ENCODE peak calls at places on chromosomes 7 and 10, in seven cellular contexts. E is epithelial cell of esophagus, W is GM23338, H is GM13977, M is neural crest cell, K is vagina, B is upper lobe of right lung. D is an unnamed sample.

GRCh38 chr7:48033922-48034321 is 1.4 kb upstream of the C7orf57 start:
- DNase-seq in H (no peak), E (peak), W (no peak), B (no peak), K (no peak), M (no peak), D (no peak)

GRCh38 chr7:74625446-74625845 is 32.1 kb upstream of the GTF2I start:
- DNase-seq in M (no peak), K (no peak), W (no peak), E (peak), B (no peak), H (no peak), D (no peak)

GRCh38 chr10:2660300-2660699 is 407.0 kb upstream of the PFKP start:
- DNase-seq in B (no peak), H (no peak), M (no peak), W (peak), K (no peak), E (no peak), D (no peak)

GRCh38 chr7:44279731-44280505 is 45.5 kb downstream of the CAMK2B start:
- DNase-seq in W (no peak), B (peak), H (no peak), E (no peak), M (no peak), K (peak), D (no peak)

GRCh38 chr10:73480158-73480557 is 15.7 kb downstream of the PPP3CB start:
- DNase-seq in E (peak), K (no peak), B (no peak), M (no peak), W (no peak), H (peak), D (no peak)

GRCh38 chr7:3218561-3219225 is 82.4 kb upstream of the SDK1 start:
- DNase-seq in B (no peak), M (no peak), E (no peak), W (no peak), K (no peak), H (no peak), D (no peak)

GRCh38 chr7:14754631-14755030 is 147.9 kb downstream of the DGKB start:
- DNase-seq in B (no peak), H (no peak), E (peak), K (no peak), M (no peak), W (peak), D (no peak)

GRCh38 chr7:37354661-37355131 is 94.0 kb downstream of the ELMO1 start:
- DNase-seq in B (peak), M (no peak), K (peak), H (no peak), W (no peak), E (peak), D (peak)

GRCh38 chr7:119102294-119102693 is 877.8 kb downstream of the ANKRD7 start:
- DNase-seq in H (no peak), M (no peak), E (no peak), B (no peak), W (no peak), K (no peak), D (no peak)

GRCh38 chr7:157501576-157501975 is 164.8 kb downstream of the DNAJB6 start:
- DNase-seq in B (peak), W (no peak), H (no peak), M (no peak), K (no peak), E (no peak), D (no peak)

GRCh38 chr7:102985176-102985783 is 72.5 kb downstream of the LRRC17 start:
- DNase-seq in M (no peak), B (no peak), W (no peak), K (no peak), E (no peak), H (no peak), D (no peak)

GRCh38 chr7:23003505-23004246 is 10.3 kb downstream of the HYCC1 start:
- DNase-seq in B (no peak), K (no peak), E (no peak), H (no peak), M (no peak), W (no peak), D (no peak)

GRCh38 chr7:138727336-138728099 is 26.4 kb upstream of the SVOPL start:
- DNase-seq in B (no peak), W (no peak), K (no peak), H (no peak), E (peak), M (no peak), D (no peak)

GRCh38 chr7:138729444-138729843 is 28.3 kb upstream of the SVOPL start:
- DNase-seq in M (no peak), K (no peak), B (no peak), W (no peak), E (no peak), H (no peak), D (no peak)

GRCh38 chr7:138726288-138726687 is 25.1 kb upstream of the SVOPL start:
- DNase-seq in W (peak), M (no peak), H (no peak), B (no peak), E (no peak), K (no peak), D (no peak)
- TF ChIP-seq CTCF in W (peak), M (peak), H (peak), B (no peak), E (no peak), K (no peak), D (no peak)

DNA sequence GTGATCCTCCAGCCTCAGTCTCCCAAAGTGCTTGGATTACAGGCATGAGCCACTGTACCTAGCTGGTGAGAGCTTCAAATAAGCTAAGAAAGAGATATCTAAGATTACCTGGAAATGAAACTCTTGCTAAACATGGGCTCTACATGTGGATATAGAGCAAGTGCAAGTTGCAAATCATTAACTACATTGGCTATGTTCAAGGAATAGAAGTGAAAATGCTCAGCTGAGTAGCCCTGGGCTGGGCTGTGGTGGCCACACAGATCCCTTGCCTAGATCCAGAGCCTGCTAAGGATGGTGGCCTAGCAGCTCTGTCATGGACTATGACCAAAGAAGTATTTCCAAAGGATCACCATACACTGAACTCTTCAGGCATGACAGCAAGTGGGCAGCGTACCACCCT is 209.3 kb downstream of the PLXNA4 start:
- DNase-seq in K (no peak), W (no peak), B (no peak), M (no peak), E (no peak), H (no peak), D (no peak)
- TF ChIP-seq CTCF in K (no peak), W (no peak), B (no peak), M (no peak), E (no peak), H (no peak), D (no peak)

GRCh38 chr10:5089869-5090268 is 4.3 kb upstream of the AKR1C3 start:
- DNase-seq in M (no peak), K (no peak), E (peak), H (no peak), B (no peak), W (peak), D (peak)
- TF ChIP-seq CTCF in M (no peak), K (no peak), E (peak), H (peak), B (peak), W (peak), D (peak)

GRCh38 chr10:97770265-97770664 is 1.5 kb downstream of the SFRP5 start:
- DNase-seq in E (no peak), K (no peak), W (no peak), M (no peak), H (no peak), B (no peak), D (no peak)

GRCh38 chr10:97771913-97772823 is at the start of gene SFRP5:
- DNase-seq in E (no peak), B (no peak), H (no peak), W (peak), M (no peak), K (no peak), D (peak)

GRCh38 chr10:97768322-97769315 is 3.2 kb downstream of the SFRP5 start:
- DNase-seq in E (no peak), K (no peak), W (no peak), H (no peak), M (no peak), B (no peak), D (no peak)

GRCh38 chr10:97773096-97773495 is 1.3 kb upstream of the SFRP5 start:
- DNase-seq in H (no peak), B (no peak), W (peak), M (no peak), K (no peak), E (no peak), D (no peak)

DNA sequence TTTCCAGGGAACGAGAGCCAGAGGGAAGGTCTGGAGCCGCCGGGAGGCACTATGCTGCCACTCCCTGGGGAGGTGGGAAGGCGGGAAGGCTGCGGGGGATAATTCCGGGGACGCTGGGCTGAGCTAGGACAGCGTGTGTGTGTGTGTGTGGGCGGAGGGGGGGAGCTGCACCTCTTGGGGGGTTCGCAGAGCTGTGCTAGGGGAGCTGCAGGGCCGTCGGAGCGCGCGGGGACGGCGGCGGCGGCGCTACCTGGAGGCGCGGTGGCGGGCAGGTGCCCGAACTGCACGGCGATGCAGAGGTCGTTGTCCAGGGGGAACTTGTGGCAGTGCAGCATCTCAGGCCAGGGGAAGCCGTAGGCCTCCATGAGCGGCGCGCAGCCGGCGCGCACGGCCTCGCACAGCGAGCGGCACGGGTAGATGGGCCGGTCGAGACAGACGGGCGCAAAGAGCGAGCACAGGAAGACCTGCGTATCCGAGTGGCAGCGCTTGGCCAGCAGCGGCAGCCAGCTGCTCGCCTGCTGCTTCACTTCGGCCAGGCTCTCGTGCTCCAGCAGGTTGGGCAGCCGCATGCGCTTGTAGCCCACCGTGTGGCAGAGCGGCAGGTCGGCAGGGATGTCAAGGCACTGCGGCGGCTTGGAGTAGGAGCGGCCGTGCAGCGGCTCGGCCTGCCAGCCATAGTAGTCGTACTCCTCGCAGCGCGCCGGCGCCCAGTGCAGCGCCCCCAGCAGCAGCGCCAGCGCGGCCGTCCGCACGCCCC is 566 bp downstream of the SFRP5 start:
- DNase-seq in W (peak), B (no peak), K (no peak), H (peak), E (peak), M (peak), D (peak)
- TF ChIP-seq CTCF in W (peak), B (no peak), K (no peak), H (no peak), E (no peak), M (no peak), D (no peak)

DNA sequence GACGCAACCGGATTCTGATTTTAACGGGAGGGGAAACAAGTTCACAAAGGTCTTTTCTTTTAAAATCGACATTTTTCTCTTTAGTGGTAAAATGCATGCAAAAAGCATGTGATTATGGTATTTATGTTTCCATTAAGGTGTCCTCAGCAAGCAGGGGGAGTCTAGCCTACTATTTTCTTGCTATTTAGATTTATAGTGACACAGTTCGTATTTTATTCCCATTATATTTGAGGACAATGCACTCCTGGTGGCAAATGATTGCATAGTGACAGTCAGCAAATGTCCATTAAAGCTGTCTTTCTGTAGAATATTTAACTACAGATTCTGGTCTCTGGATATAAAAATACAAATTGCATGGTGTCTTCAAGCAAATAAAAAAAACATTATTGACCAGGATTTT is 554.2 kb downstream of the PARD3 start:
- DNase-seq in W (no peak), E (no peak), K (no peak), H (no peak), B (no peak), M (no peak), D (no peak)
- TF ChIP-seq CTCF in W (no peak), E (no peak), K (no peak), H (no peak), B (no peak), M (no peak), D (no peak)

DNA sequence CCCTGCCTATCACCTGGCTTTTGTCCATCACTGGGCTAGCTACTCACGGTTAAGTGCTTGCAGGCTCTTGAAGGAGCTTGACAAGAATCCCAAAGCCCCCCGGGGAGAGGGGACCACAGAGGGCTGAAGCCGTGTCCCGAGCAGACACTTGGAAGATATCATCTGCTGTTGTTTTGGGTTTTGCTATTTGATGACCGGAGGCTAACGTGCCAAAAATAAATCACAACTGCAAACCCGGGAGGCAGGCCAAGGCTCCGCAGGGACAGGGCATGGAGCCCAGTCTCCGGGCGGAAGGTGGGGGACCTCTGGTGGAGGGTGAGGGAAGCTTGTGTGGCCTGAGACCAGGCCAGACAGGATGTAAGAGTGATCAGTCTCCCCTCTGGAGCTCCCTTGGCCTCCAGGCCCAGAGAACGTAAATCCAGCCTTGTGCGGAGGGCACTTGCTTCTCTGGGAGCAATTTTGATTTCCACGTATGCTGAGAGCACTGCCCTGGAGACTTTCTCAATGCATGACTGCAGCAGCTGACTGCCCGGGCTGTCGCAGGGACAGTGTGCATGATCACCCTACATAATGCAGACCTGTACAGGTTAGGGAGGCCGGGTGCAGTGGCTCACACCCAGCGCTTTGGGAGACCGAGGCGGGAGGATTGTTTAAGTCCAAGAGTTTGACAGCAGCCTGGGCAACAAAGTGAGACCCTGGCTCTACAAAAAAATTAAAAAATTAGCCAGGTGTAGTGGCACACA is at the start of gene PHKG1:
- DNase-seq in H (no peak), E (peak), B (peak), K (no peak), W (peak), M (no peak), D (no peak)
- TF ChIP-seq CTCF in H (peak), E (peak), B (peak), K (no peak), W (peak), M (peak), D (no peak)

DNA sequence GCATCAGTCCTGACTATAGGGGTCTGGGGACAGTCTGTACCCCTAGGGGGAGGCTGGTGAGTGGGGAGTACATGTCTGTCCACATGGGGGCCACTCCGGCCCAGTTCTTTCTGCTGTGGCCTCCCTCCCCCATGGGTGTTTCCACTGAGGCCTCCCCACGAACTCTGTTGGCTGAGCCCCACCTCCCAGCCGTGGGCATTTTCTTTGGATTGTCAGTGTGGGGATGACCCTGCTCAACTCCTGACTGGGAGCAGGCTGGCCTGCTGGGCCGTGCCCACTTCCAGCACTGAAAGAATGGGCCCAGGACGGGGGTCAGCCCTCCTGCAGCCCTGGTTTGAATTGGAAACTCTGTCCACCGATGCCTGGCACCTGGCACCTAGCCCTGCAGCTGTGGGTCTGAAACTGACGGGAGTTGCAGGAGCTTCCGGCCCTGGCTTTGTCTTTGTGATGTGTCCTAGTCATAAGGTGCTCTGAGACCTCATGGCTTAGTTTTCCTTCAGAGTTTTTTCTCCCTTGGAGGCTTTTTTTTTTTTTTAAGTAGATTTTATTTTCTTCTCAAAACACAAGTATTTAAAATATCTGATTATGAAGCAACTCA is 46.5 kb downstream of the LHPP start:
- DNase-seq in M (no peak), K (no peak), H (no peak), W (no peak), E (no peak), B (no peak), D (no peak)
- TF ChIP-seq CTCF in M (no peak), K (no peak), H (no peak), W (no peak), E (no peak), B (no peak), D (no peak)

GRCh38 chr10:106722524-106722923 is 442.0 kb downstream of the SORCS1 start:
- DNase-seq in K (no peak), E (no peak), M (no peak), B (no peak), H (no peak), W (peak), D (no peak)
- TF ChIP-seq CTCF in K (no peak), E (no peak), M (peak), B (no peak), H (no peak), W (no peak), D (no peak)

GRCh38 chr10:122163182-122164027 is 107.7 kb upstream of the BTBD16 start:
- DNase-seq in W (peak), M (peak), B (peak), H (no peak), E (peak), K (no peak), D (peak)
- TF ChIP-seq CTCF in W (no peak), M (peak), B (no peak), H (no peak), E (no peak), K (no peak), D (no peak)